ENCODE peak calls at places on chromosomes 13 and 19, in four cellular contexts. Y is breast epithelium, N is endothelial cell of umbilical vein, V is tibial nerve. H is an unnamed sample.

GRCh38 chr19:48867922-48868195 is 558 bp downstream of the PLEKHA4 start:
- DNase-seq in N (no peak), Y (no peak), V (no peak), H (no peak)

GRCh38 chr13:41015920-41016319 is 3.2 kb downstream of the ELF1 start:
- DNase-seq in V (no peak), Y (no peak), N (no peak), H (no peak)

GRCh38 chr19:18856385-18857126 is 24.8 kb downstream of the UPF1 start:
- DNase-seq in Y (no peak), N (no peak), V (no peak), H (no peak)

GRCh38 chr13:21777166-21777565 is 106.3 kb downstream of the FGF9 start:
- DNase-seq in V (no peak), N (no peak), Y (no peak), H (no peak)

GRCh38 chr19:29724102-29724641 is 9.1 kb upstream of the C19orf12 start:
- DNase-seq in V (no peak), Y (no peak), N (peak), H (no peak)

GRCh38 chr13:44713793-44714469 is 137.8 kb upstream of the TSC22D1 start:
- DNase-seq in Y (peak), V (peak), N (peak), H (no peak)

GRCh38 chr13:78022164-78022877 is 103.7 kb upstream of the EDNRB start:
- DNase-seq in V (peak), Y (no peak), N (peak), H (no peak)

GRCh38 chr19:33803383-33803782 is 6.7 kb downstream of the KCTD15 start:
- DNase-seq in V (no peak), Y (no peak), N (no peak), H (no peak)

GRCh38 chr13:99743079-99743478 is 228.5 kb downstream of the ZIC5 start:
- DNase-seq in Y (no peak), V (no peak), N (no peak), H (no peak)

GRCh38 chr13:30159446-30159839 is 147.9 kb downstream of the KATNAL1 start:
- DNase-seq in N (no peak), Y (no peak), V (no peak), H (no peak)

GRCh38 chr19:10230155-10230903 is 802 bp downstream of the S1PR2 start:
- DNase-seq in V (peak), N (no peak), Y (peak), H (no peak)

GRCh38 chr13:113159701-113160100 is 1.3 kb downstream of the PROZ start:
- DNase-seq in N (no peak), Y (no peak), V (no peak), H (no peak)

GRCh38 chr19:13499682-13500081 is 6.6 kb downstream of the CACNA1A start:
- DNase-seq in Y (no peak), V (no peak), N (no peak), H (no peak)

GRCh38 chr19:18765224-18765623 is 25.9 kb downstream of the COMP start:
- DNase-seq in Y (no peak), N (no peak), V (no peak), H (no peak)

GRCh38 chr19:33666196-33666595 is 44.4 kb downstream of the CHST8 start:
- DNase-seq in Y (no peak), V (no peak), N (no peak), H (no peak)

GRCh38 chr13:79973533-79973963 is 367.4 kb downstream of the SPRY2 start:
- DNase-seq in Y (no peak), N (no peak), V (no peak), H (no peak)

GRCh38 chr19:7506385-7507328 is 9.2 kb upstream of the ZNF358 start:
- DNase-seq in V (peak), Y (peak), N (peak), H (peak)

GRCh38 chr13:35699805-35700204 is 223.3 kb upstream of the MAB21L1 start:
- DNase-seq in N (no peak), V (peak), Y (no peak), H (no peak)

GRCh38 chr13:102638741-102639140 is 42.0 kb downstream of the TPP2 start:
- DNase-seq in Y (no peak), N (peak), V (no peak), H (no peak)

GRCh38 chr19:30799854-30800755 is 427.9 kb downstream of the ZNF536 start:
- DNase-seq in Y (no peak), N (no peak), V (peak), H (no peak)

GRCh38 chr19:677201-677600 is 1.0 kb downstream of the FSTL3 start:
- DNase-seq in Y (peak), N (peak), V (peak), H (no peak)

GRCh38 chr13:98955336-98955735 is 22.5 kb downstream of the DOCK9 start:
- DNase-seq in V (no peak), Y (no peak), N (no peak), H (no peak)

GRCh38 chr19:16033721-16034120 is 42.6 kb upstream of the TPM4 start:
- DNase-seq in N (no peak), Y (no peak), V (no peak), H (no peak)

GRCh38 chr13:109700176-109700575 is 86.2 kb downstream of the IRS2 start:
- DNase-seq in Y (peak), V (peak), N (peak), H (no peak)

GRCh38 chr13:98986226-98986846 is 8.5 kb upstream of the DOCK9 start:
- DNase-seq in Y (no peak), N (peak), V (no peak), H (no peak)

GRCh38 chr13:76656496-76656895 is 229.7 kb downstream of the KCTD12 start:
- DNase-seq in N (no peak), V (no peak), Y (no peak), H (no peak)

GRCh38 chr19:7682175-7682855 is 1.7 kb downstream of the TRAPPC5 start:
- DNase-seq in V (no peak), Y (no peak), N (no peak), H (no peak)

DNA sequence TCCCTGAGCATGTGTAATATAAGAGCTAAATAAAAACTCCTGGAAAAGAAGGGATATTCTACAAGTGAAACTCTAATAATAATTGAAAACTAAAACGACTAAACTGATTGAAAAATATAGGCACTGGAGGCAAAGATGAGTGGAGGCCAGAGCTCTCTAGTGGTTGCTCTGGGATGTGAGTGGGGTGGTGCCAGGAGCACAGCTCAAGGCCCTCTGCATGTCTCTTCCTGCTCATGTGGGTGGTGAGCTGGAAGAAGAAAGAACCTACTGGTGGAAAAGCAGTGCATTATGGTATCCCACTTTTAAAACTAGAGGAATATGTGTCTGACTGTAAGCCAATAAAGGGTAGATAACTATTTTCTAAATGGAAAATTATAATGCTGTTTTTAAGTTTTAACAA is 15.8 kb upstream of the ARHGEF7 start:
- DNase-seq in V (no peak), Y (no peak), N (no peak), H (no peak)
- TF ChIP-seq CTCF in V (no peak), Y (no peak), N (no peak), H (no peak)

DNA sequence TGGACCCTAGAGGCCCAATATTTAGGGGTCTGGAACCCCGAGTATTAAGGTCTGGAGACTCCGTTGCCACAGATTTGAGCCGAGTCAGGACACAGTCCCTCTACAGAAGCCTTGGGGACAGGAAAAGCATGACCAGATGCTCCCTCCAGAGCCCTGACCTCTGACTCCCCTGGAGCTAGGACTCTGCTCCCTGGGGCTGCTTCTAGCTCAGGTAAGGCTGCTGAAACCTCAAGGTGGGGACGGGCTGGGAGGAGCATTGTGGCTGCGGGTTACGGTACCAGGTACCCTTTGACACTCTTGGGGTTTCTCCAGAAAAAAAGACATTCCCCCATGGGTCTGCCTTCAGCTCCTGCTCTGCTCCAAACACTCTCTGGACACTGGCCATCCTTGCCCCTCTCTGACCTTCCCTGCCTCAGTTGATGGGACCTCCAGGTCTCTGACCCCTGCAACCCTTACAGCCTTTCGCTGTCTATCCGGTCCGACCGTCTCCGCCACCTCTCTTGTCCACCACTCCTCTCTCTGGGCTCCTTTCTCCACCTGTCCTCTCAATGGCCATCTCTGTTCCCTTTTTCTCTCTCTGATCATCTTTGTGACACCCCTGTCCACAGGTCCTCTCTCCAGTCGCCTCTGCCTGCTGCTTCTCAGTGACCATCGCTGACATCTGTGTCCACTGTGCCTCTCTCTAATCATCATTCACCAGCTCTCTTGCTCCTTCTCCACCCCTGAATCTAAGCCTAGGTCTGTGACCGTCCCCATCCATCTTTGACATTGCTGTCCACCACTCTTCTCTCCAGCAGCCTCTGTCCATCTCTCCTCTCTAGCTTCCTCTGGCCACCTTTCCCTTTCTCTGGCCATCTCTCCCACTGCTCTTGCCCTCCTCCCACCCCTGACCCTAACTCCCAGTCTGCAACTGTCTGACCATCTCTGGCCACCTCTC is 1.4 kb downstream of the LRFN3 start:
- DNase-seq in Y (no peak), V (no peak), N (no peak), H (no peak)
- H3K4me3 ChIP-seq in Y (peak), V (peak), N (no peak), H (peak)

GRCh38 chr19:41263042-41263849 is 926 bp upstream of the HNRNPUL1 start:
- DNase-seq in Y (peak), N (no peak), V (peak), H (no peak)

GRCh38 chr19:41265376-41266153 is 1.4 kb downstream of the HNRNPUL1 start:
- DNase-seq in Y (no peak), N (peak), V (no peak), H (no peak)

GRCh38 chr19:41263850-41264580 is at the start of gene HNRNPUL1:
- DNase-seq in Y (peak), V (peak), N (peak), H (peak)

GRCh38 chr19:41261474-41262190 is 2.5 kb upstream of the HNRNPUL1 start:
- DNase-seq in N (no peak), V (peak), Y (no peak), H (no peak)

DNA sequence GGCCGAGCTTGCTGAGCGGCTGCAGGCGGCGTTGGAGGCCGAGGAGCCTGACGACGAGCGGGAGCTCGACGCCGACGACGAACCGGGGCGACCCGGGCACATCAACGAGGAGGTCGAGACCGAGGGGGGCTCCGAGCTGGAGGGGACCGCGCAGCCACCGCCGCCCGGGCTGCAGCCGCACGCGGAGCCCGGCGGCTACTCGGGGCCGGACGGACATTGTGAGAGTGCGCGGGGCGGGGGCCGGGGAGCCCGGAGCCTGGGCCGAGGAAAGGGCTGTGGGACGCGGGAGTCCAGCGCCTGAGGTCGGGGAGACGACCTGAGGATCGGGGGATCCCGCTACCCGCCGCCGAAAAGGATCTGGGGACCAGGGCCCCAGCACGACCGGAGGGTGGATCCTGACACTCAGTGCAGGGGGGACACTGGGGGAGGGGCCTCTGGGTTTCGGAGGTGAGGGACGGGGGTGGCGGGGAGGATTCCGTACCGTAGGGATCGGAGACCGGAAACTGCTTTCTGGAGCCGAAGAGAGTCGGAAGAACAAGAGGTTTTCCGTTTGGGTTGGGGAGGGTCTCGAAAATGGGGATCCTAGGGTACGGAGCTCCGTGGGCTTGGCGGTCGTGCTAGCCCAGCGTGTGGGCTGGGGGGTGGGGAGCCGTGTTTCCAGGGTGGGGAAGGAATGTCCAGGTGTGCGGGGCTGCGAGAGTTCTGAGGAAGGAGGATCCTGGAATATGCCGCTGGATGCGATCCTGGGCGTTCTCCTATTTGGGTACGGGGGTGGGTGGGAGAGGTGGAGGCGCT is 606 bp downstream of the HNRNPUL1 start:
- DNase-seq in V (peak), N (peak), Y (peak), H (no peak)
- TF ChIP-seq POLR2A in V (no peak), N (no peak), Y (no peak), H (no peak)

GRCh38 chr19:1959928-1960589 is 19.1 kb downstream of the CSNK1G2 start:
- DNase-seq in N (no peak), V (no peak), Y (no peak), H (no peak)
- TF ChIP-seq CTCF in N (no peak), V (no peak), Y (no peak), H (no peak)

H was measured in esophagus squamous epithelium.